ENCODE peak calls at places on chromosomes 13 and 19, in nine cellular contexts. Q is cardiac muscle cell, O is retinal pigment epithelial cell, Y is HFF-Myc, Z is fibroblast of pulmonary artery, H is cardiac fibroblast, D is BE2C, G is BJ, X is kidney. R is an unnamed sample.

GRCh38 chr19:52963229-52963760 is 614 bp upstream of the ZNF816 start:
- DNase-seq in D (peak), Z (no peak), X (peak), G (no peak), Q (peak), Y (no peak), O (no peak), H (no peak), R (no peak)

GRCh38 chr19:11479470-11480080 is 1.3 kb downstream of the ELAVL3 start:
- DNase-seq in D (peak), O (no peak), X (no peak), Q (peak), H (peak), Z (no peak), G (no peak), Y (no peak), R (no peak)

GRCh38 chr13:79227418-79227817 is 178.6 kb downstream of the RBM26 start:
- DNase-seq in Q (no peak), D (no peak), Y (no peak), O (no peak), Z (no peak), H (no peak), X (no peak), G (no peak), R (no peak)

GRCh38 chr13:44906758-44907157 is 82.5 kb downstream of the NUFIP1 start:
- DNase-seq in H (peak), D (no peak), X (no peak), Q (peak), O (peak), Z (peak), G (no peak), Y (no peak), R (no peak)

GRCh38 chr19:49042177-49042576 is 1.5 kb upstream of the CGB5 start:
- DNase-seq in Y (no peak), Q (no peak), Z (no peak), D (no peak), X (no peak), H (no peak), O (no peak), G (no peak), R (no peak)

GRCh38 chr13:48487968-48488367 is 44.9 kb downstream of the RCBTB2 start:
- DNase-seq in Q (no peak), H (no peak), O (no peak), D (no peak), X (no peak), G (no peak), Y (no peak), Z (no peak), R (no peak)

GRCh38 chr13:102487330-102487729 is 85.5 kb upstream of the FGF14 start:
- DNase-seq in D (peak), G (no peak), Z (no peak), Y (no peak), X (no peak), H (no peak), O (peak), Q (no peak), R (no peak)

GRCh38 chr19:34220472-34221063 is 33.8 kb upstream of the GARRE1 start:
- DNase-seq in O (no peak), G (no peak), Z (peak), H (peak), Q (peak), Y (no peak), X (no peak), D (peak), R (no peak)

GRCh38 chr13:98761126-98761978 is 8.9 kb upstream of the SLC15A1 start:
- DNase-seq in H (peak), Q (no peak), O (no peak), Z (peak), G (no peak), D (no peak), X (no peak), Y (no peak), R (peak)

GRCh38 chr13:60591348-60591747 is 194.3 kb downstream of the TDRD3 start:
- DNase-seq in D (no peak), Q (no peak), O (no peak), Y (no peak), X (no peak), H (peak), G (no peak), Z (peak), R (no peak)

GRCh38 chr19:2385053-2385721 is 25.1 kb downstream of the TMPRSS9 start:
- DNase-seq in H (peak), O (peak), Z (peak), Y (peak), X (peak), Q (peak), G (peak), D (peak), R (peak)

GRCh38 chr19:4089400-4089908 is 22.8 kb upstream of the ZBTB7A start:
- DNase-seq in Y (no peak), H (no peak), Z (no peak), O (no peak), X (peak), G (no peak), Q (no peak), D (no peak), R (no peak)

GRCh38 chr19:4089946-4090345 is 23.2 kb upstream of the ZBTB7A start:
- DNase-seq in Y (no peak), Q (no peak), O (no peak), X (no peak), G (no peak), D (no peak), Z (no peak), H (no peak), R (no peak)

GRCh38 chr19:4088065-4088679 is 21.5 kb upstream of the ZBTB7A start:
- DNase-seq in Z (no peak), O (no peak), Y (no peak), G (no peak), D (no peak), X (no peak), Q (no peak), H (no peak), R (no peak)

GRCh38 chr19:4088975-4089374 is 22.3 kb upstream of the ZBTB7A start:
- DNase-seq in Z (no peak), D (no peak), Q (no peak), H (no peak), Y (no peak), G (no peak), X (no peak), O (no peak), R (no peak)

DNA sequence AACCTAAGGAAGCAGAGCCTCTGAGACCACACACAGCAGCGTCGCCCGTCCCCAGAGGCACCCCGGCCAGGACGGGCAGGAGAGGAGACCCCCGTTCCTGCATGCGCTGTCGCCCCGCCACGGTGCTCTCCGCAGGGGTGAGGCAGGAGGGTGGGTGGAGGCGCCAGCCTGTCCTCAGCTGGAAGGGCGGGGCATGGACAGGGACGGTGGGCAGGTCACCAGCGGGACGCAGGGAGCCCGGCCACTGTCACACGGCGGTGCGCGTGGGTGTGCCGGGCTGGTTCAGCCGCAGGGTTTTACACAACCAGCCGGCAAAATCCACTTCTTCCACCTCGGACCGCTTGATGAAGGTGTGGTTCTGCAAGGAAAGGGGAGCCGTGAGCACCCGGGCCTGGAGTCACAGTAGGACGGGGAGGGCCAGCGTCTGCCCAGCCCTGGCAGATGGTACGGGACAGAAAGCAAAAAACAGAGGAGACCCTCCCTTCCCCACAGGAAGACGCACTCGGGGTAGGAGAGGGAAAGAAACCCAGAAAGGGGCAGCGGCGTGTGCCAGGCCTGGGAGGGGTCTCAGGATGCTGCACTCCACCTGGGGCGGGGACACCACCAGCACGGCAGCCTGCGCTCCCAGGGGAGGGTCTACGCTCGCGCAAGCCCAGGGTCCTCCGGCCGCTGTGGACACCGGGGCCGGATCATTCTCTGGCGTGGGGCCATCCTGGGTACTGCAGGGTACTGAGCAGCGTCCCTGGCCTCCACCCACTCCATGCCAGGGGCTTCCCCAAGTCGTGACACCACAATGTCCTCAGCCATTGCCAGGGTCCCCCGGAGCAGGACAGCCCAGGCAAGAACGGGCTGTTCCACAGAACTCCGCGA is 23.9 kb upstream of the ZBTB7A start:
- DNase-seq in H (no peak), G (no peak), Y (no peak), Q (no peak), X (no peak), D (no peak), O (no peak), Z (no peak), R (no peak)
- H3K4me3 ChIP-seq in H (no peak), G (no peak), Y (no peak), Q (no peak), X (no peak), D (no peak), O (no peak), Z (no peak), R (no peak)

DNA sequence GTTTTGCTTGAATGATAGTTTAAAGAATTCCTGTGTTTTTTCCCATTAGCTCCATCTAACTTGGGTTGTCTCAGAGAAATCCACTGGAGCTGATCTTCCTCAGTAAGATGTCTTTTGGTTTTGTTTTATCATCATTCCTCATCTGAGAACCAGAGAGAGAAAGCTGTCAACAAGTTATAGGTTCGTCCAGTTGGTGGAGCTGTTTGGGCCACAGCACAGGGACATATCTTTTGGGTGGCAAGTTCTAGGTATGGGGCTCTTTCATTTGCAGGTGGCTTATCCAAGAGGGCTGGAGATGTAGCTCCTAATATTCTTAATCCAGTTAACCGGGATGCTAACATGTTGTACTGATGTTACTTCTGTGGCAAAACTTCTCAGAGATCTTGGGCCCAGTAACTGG is 174.2 kb downstream of the KCNRG start:
- DNase-seq in Q (no peak), H (no peak), X (no peak), G (no peak), Y (no peak), D (no peak), O (no peak), Z (no peak), R (no peak)
- TF ChIP-seq CTCF in Q (no peak), H (no peak), X (no peak), G (no peak), Y (peak), D (peak), O (peak), Z (no peak), R (peak)

DNA sequence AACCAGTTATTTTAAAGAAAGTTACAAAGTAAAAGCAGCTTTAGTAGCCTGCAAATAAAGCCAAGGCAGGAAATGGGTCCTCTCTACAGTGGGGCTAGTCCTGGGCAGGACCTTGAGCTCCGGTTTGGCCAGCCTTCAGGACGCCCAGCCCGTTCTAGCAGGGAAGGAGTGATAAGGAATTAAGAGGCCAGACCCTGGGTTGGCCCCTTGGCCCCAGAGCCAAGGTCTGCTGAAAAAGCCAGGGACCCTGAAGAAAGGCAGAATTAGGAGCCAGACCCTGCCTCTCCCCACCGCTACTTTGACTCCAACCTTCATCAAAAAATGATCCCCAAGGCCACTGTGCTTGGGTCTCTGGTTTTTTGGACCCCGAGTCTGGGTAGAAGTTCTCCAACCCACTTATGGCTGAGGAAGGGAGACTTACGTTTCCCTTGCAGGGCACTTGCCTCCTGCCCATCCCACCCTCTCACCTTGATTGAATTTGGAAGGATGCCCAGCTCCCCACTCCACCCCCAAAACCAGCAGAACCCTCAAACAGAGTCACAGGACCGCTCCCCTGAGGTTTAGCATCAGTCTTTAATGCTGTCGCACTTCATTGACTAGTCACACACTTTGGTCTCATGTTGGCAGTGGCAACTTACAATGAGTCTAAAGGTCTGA is 3.9 kb downstream of the DNAJB1 start:
- DNase-seq in Y (no peak), G (no peak), X (no peak), Q (no peak), D (no peak), O (no peak), Z (no peak), H (no peak), R (no peak)
- H3K4me3 ChIP-seq in Y (no peak), G (no peak), X (peak), Q (no peak), D (no peak), O (no peak), Z (no peak), H (no peak), R (no peak)

DNA sequence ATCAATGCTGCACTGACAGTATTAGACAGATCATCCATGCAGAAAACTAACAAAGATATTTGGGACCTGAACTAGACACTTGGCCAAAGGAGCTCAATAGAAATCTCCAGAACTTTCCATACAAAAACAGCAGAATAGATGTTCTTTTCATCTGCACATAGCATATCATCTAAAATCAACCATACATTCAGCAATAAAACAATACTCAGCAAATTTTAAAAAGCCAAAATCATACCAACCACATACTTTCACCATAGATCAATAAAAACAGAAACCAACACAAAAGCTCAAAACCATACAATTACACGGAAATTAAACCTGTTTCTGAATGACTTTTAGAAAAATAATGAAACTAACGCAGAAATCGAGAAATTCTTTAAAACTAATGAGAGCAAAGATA is 592.6 kb downstream of the SLITRK5 start:
- DNase-seq in O (no peak), D (no peak), Q (no peak), H (no peak), Z (no peak), G (no peak), X (no peak), Y (no peak), R (no peak)
- TF ChIP-seq CTCF in O (no peak), D (no peak), Q (no peak), H (no peak), Z (no peak), G (no peak), X (no peak), Y (no peak), R (no peak)

GRCh38 chr19:8335343-8336071 is 7.6 kb downstream of the KANK3 start:
- DNase-seq in Y (no peak), X (no peak), H (no peak), G (no peak), O (no peak), Z (no peak), Q (peak), D (no peak), R (no peak)
- H3K4me3 ChIP-seq in Y (no peak), X (no peak), H (no peak), G (no peak), O (no peak), Z (no peak), Q (peak), D (no peak), R (no peak)